ENCODE peak calls at places on chromosome 1, in ten cellular contexts. One of them, this sample, is unnamed.

GRCh38 chr1:111489604-111490003 is 13.8 kb downstream of the ADORA3 start:
- DNase-seq in mucosa of gallbladder: peak
- DNase-seq in stimulated activated CD8-positive, alpha-beta memory T cell treated with anti-CD3 and anti-CD28 coated beads, Interleukin-15, amount 100 ng/mL, for 4 hours: no peak
- DNase-seq in breast epithelium: no peak
- DNase-seq in CD8-positive, alpha-beta T cell: no peak
- DNase-seq in fibroblast of mammary gland: peak
- DNase-seq in NCI-H1092 treated with DMSO at 0.1 percent for 48 hours: no peak
- DNase-seq in NCI-H345: no peak
- DNase-seq in K562: no peak
- DNase-seq in cardiac septum: no peak
- DNase-seq in this sample: peak

GRCh38 chr1:216722841-216723240 is 388 bp downstream of the ESRRG start:
- DNase-seq in NCI-H1092 treated with DMSO at 0.1 percent for 48 hours: no peak
- DNase-seq in fibroblast of mammary gland: no peak
- DNase-seq in mucosa of gallbladder: no peak
- DNase-seq in stimulated activated CD8-positive, alpha-beta memory T cell treated with anti-CD3 and anti-CD28 coated beads, Interleukin-15, amount 100 ng/mL, for 4 hours: no peak
- DNase-seq in K562: no peak
- DNase-seq in breast epithelium: no peak
- DNase-seq in CD8-positive, alpha-beta T cell: no peak
- DNase-seq in cardiac septum: no peak
- DNase-seq in NCI-H345: peak
- DNase-seq in this sample: no peak

GRCh38 chr1:228408869-228409805 is 2.5 kb upstream of the TRIM11 start:
- DNase-seq in breast epithelium: no peak
- DNase-seq in stimulated activated CD8-positive, alpha-beta memory T cell treated with anti-CD3 and anti-CD28 coated beads, Interleukin-15, amount 100 ng/mL, for 4 hours: no peak
- DNase-seq in mucosa of gallbladder: no peak
- DNase-seq in K562: no peak
- DNase-seq in fibroblast of mammary gland: no peak
- DNase-seq in NCI-H1092 treated with DMSO at 0.1 percent for 48 hours: no peak
- DNase-seq in CD8-positive, alpha-beta T cell: no peak
- DNase-seq in NCI-H345: no peak
- DNase-seq in cardiac septum: peak
- DNase-seq in this sample: no peak

GRCh38 chr1:11893907-11894251 is 32.3 kb downstream of the KIAA2013 start:
- DNase-seq in mucosa of gallbladder: peak
- DNase-seq in CD8-positive, alpha-beta T cell: peak
- DNase-seq in stimulated activated CD8-positive, alpha-beta memory T cell treated with anti-CD3 and anti-CD28 coated beads, Interleukin-15, amount 100 ng/mL, for 4 hours: peak
- DNase-seq in NCI-H345: peak
- DNase-seq in breast epithelium: no peak
- DNase-seq in K562: peak
- DNase-seq in fibroblast of mammary gland: peak
- DNase-seq in NCI-H1092 treated with DMSO at 0.1 percent for 48 hours: peak
- DNase-seq in cardiac septum: peak
- DNase-seq in this sample: peak

GRCh38 chr1:113394043-113394862 is 3.9 kb downstream of the MAGI3 start:
- DNase-seq in NCI-H345: no peak
- DNase-seq in fibroblast of mammary gland: no peak
- DNase-seq in stimulated activated CD8-positive, alpha-beta memory T cell treated with anti-CD3 and anti-CD28 coated beads, Interleukin-15, amount 100 ng/mL, for 4 hours: no peak
- DNase-seq in cardiac septum: no peak
- DNase-seq in mucosa of gallbladder: no peak
- DNase-seq in NCI-H1092 treated with DMSO at 0.1 percent for 48 hours: no peak
- DNase-seq in breast epithelium: no peak
- DNase-seq in CD8-positive, alpha-beta T cell: no peak
- DNase-seq in K562: no peak
- DNase-seq in this sample: no peak

GRCh38 chr1:33918368-33918767 is 54.5 kb downstream of the HMGB4 start:
- DNase-seq in mucosa of gallbladder: no peak
- DNase-seq in K562: peak
- DNase-seq in cardiac septum: no peak
- DNase-seq in breast epithelium: no peak
- DNase-seq in NCI-H345: no peak
- DNase-seq in NCI-H1092 treated with DMSO at 0.1 percent for 48 hours: no peak
- DNase-seq in stimulated activated CD8-positive, alpha-beta memory T cell treated with anti-CD3 and anti-CD28 coated beads, Interleukin-15, amount 100 ng/mL, for 4 hours: no peak
- DNase-seq in CD8-positive, alpha-beta T cell: no peak
- DNase-seq in fibroblast of mammary gland: peak
- DNase-seq in this sample: peak

GRCh38 chr1:24503003-24503751 is 541 bp downstream of the RCAN3 start:
- DNase-seq in NCI-H345: peak
- DNase-seq in cardiac septum: no peak
- DNase-seq in stimulated activated CD8-positive, alpha-beta memory T cell treated with anti-CD3 and anti-CD28 coated beads, Interleukin-15, amount 100 ng/mL, for 4 hours: no peak
- DNase-seq in fibroblast of mammary gland: no peak
- DNase-seq in NCI-H1092 treated with DMSO at 0.1 percent for 48 hours: no peak
- DNase-seq in mucosa of gallbladder: no peak
- DNase-seq in breast epithelium: peak
- DNase-seq in CD8-positive, alpha-beta T cell: peak
- DNase-seq in K562: no peak
- DNase-seq in this sample: no peak

GRCh38 chr1:244864253-244865027 is at the start of gene HNRNPU:
- DNase-seq in NCI-H345: peak
- DNase-seq in K562: peak
- DNase-seq in stimulated activated CD8-positive, alpha-beta memory T cell treated with anti-CD3 and anti-CD28 coated beads, Interleukin-15, amount 100 ng/mL, for 4 hours: peak
- DNase-seq in CD8-positive, alpha-beta T cell: peak
- DNase-seq in mucosa of gallbladder: peak
- DNase-seq in breast epithelium: peak
- DNase-seq in NCI-H1092 treated with DMSO at 0.1 percent for 48 hours: peak
- DNase-seq in fibroblast of mammary gland: peak
- DNase-seq in cardiac septum: peak
- DNase-seq in this sample: peak

GRCh38 chr1:108125312-108126138 is 74.6 kb downstream of the SLC25A24 start:
- DNase-seq in K562: peak
- DNase-seq in fibroblast of mammary gland: peak
- DNase-seq in cardiac septum: peak
- DNase-seq in CD8-positive, alpha-beta T cell: peak
- DNase-seq in breast epithelium: peak
- DNase-seq in NCI-H1092 treated with DMSO at 0.1 percent for 48 hours: peak
- DNase-seq in NCI-H345: peak
- DNase-seq in stimulated activated CD8-positive, alpha-beta memory T cell treated with anti-CD3 and anti-CD28 coated beads, Interleukin-15, amount 100 ng/mL, for 4 hours: peak
- DNase-seq in mucosa of gallbladder: peak
- DNase-seq in this sample: peak

GRCh38 chr1:169300854-169301253 is 66.7 kb downstream of the NME7 start:
- DNase-seq in stimulated activated CD8-positive, alpha-beta memory T cell treated with anti-CD3 and anti-CD28 coated beads, Interleukin-15, amount 100 ng/mL, for 4 hours: no peak
- DNase-seq in cardiac septum: no peak
- DNase-seq in NCI-H345: no peak
- DNase-seq in fibroblast of mammary gland: no peak
- DNase-seq in K562: no peak
- DNase-seq in breast epithelium: no peak
- DNase-seq in NCI-H1092 treated with DMSO at 0.1 percent for 48 hours: no peak
- DNase-seq in mucosa of gallbladder: no peak
- DNase-seq in CD8-positive, alpha-beta T cell: no peak
- DNase-seq in this sample: no peak

GRCh38 chr1:198970919-198971318 is 332.1 kb downstream of the PTPRC start:
- DNase-seq in breast epithelium: no peak
- DNase-seq in CD8-positive, alpha-beta T cell: no peak
- DNase-seq in K562: no peak
- DNase-seq in NCI-H345: no peak
- DNase-seq in stimulated activated CD8-positive, alpha-beta memory T cell treated with anti-CD3 and anti-CD28 coated beads, Interleukin-15, amount 100 ng/mL, for 4 hours: no peak
- DNase-seq in cardiac septum: no peak
- DNase-seq in fibroblast of mammary gland: peak
- DNase-seq in NCI-H1092 treated with DMSO at 0.1 percent for 48 hours: no peak
- DNase-seq in mucosa of gallbladder: no peak
- DNase-seq in this sample: peak

GRCh38 chr1:203858055-203858454 is 3.3 kb upstream of the SNRPE start:
- DNase-seq in breast epithelium: no peak
- DNase-seq in CD8-positive, alpha-beta T cell: no peak
- DNase-seq in fibroblast of mammary gland: peak
- DNase-seq in NCI-H1092 treated with DMSO at 0.1 percent for 48 hours: no peak
- DNase-seq in mucosa of gallbladder: no peak
- DNase-seq in NCI-H345: no peak
- DNase-seq in stimulated activated CD8-positive, alpha-beta memory T cell treated with anti-CD3 and anti-CD28 coated beads, Interleukin-15, amount 100 ng/mL, for 4 hours: no peak
- DNase-seq in cardiac septum: no peak
- DNase-seq in K562: no peak
- DNase-seq in this sample: no peak

GRCh38 chr1:158013840-158014520 is 20.5 kb downstream of the KIRREL1 start:
- DNase-seq in NCI-H1092 treated with DMSO at 0.1 percent for 48 hours: no peak
- DNase-seq in CD8-positive, alpha-beta T cell: no peak
- DNase-seq in NCI-H345: no peak
- DNase-seq in stimulated activated CD8-positive, alpha-beta memory T cell treated with anti-CD3 and anti-CD28 coated beads, Interleukin-15, amount 100 ng/mL, for 4 hours: no peak
- DNase-seq in K562: no peak
- DNase-seq in fibroblast of mammary gland: no peak
- DNase-seq in mucosa of gallbladder: no peak
- DNase-seq in breast epithelium: no peak
- DNase-seq in cardiac septum: no peak
- DNase-seq in this sample: no peak

GRCh38 chr1:1758059-1758621 is 20.1 kb downstream of the NADK start:
- DNase-seq in fibroblast of mammary gland: no peak
- DNase-seq in mucosa of gallbladder: no peak
- DNase-seq in NCI-H1092 treated with DMSO at 0.1 percent for 48 hours: no peak
- DNase-seq in stimulated activated CD8-positive, alpha-beta memory T cell treated with anti-CD3 and anti-CD28 coated beads, Interleukin-15, amount 100 ng/mL, for 4 hours: no peak
- DNase-seq in breast epithelium: no peak
- DNase-seq in CD8-positive, alpha-beta T cell: no peak
- DNase-seq in K562: no peak
- DNase-seq in NCI-H345: no peak
- DNase-seq in cardiac septum: no peak
- DNase-seq in this sample: no peak

GRCh38 chr1:231376101-231376500 is 38.0 kb downstream of the SPRTN start:
- DNase-seq in breast epithelium: no peak
- DNase-seq in cardiac septum: no peak
- DNase-seq in NCI-H345: no peak
- DNase-seq in K562: no peak
- DNase-seq in mucosa of gallbladder: no peak
- DNase-seq in CD8-positive, alpha-beta T cell: no peak
- DNase-seq in fibroblast of mammary gland: peak
- DNase-seq in stimulated activated CD8-positive, alpha-beta memory T cell treated with anti-CD3 and anti-CD28 coated beads, Interleukin-15, amount 100 ng/mL, for 4 hours: no peak
- DNase-seq in NCI-H1092 treated with DMSO at 0.1 percent for 48 hours: no peak
- DNase-seq in this sample: no peak

GRCh38 chr1:204045430-204045829 is 27.5 kb upstream of the SOX13 start:
- DNase-seq in cardiac septum: peak
- DNase-seq in stimulated activated CD8-positive, alpha-beta memory T cell treated with anti-CD3 and anti-CD28 coated beads, Interleukin-15, amount 100 ng/mL, for 4 hours: no peak
- DNase-seq in breast epithelium: no peak
- DNase-seq in mucosa of gallbladder: no peak
- DNase-seq in K562: no peak
- DNase-seq in fibroblast of mammary gland: no peak
- DNase-seq in CD8-positive, alpha-beta T cell: no peak
- DNase-seq in NCI-H345: no peak
- DNase-seq in NCI-H1092 treated with DMSO at 0.1 percent for 48 hours: no peak
- DNase-seq in this sample: no peak

GRCh38 chr1:93607814-93608187 is 73.8 kb downstream of the BCAR3 start:
- DNase-seq in stimulated activated CD8-positive, alpha-beta memory T cell treated with anti-CD3 and anti-CD28 coated beads, Interleukin-15, amount 100 ng/mL, for 4 hours: no peak
- DNase-seq in CD8-positive, alpha-beta T cell: no peak
- DNase-seq in cardiac septum: no peak
- DNase-seq in fibroblast of mammary gland: peak
- DNase-seq in breast epithelium: no peak
- DNase-seq in K562: no peak
- DNase-seq in NCI-H1092 treated with DMSO at 0.1 percent for 48 hours: no peak
- DNase-seq in NCI-H345: no peak
- DNase-seq in mucosa of gallbladder: no peak
- DNase-seq in this sample: no peak

GRCh38 chr1:223486366-223486765 is 93.2 kb downstream of the CCDC185 start:
- DNase-seq in NCI-H1092 treated with DMSO at 0.1 percent for 48 hours: peak
- DNase-seq in fibroblast of mammary gland: no peak
- DNase-seq in cardiac septum: peak
- DNase-seq in stimulated activated CD8-positive, alpha-beta memory T cell treated with anti-CD3 and anti-CD28 coated beads, Interleukin-15, amount 100 ng/mL, for 4 hours: no peak
- DNase-seq in breast epithelium: no peak
- DNase-seq in CD8-positive, alpha-beta T cell: no peak
- DNase-seq in mucosa of gallbladder: no peak
- DNase-seq in K562: no peak
- DNase-seq in NCI-H345: peak
- DNase-seq in this sample: no peak

GRCh38 chr1:94335950-94336349 is 82.2 kb upstream of the ABCD3 start:
- DNase-seq in CD8-positive, alpha-beta T cell: no peak
- DNase-seq in NCI-H345: peak
- DNase-seq in K562: peak
- DNase-seq in cardiac septum: no peak
- DNase-seq in mucosa of gallbladder: peak
- DNase-seq in stimulated activated CD8-positive, alpha-beta memory T cell treated with anti-CD3 and anti-CD28 coated beads, Interleukin-15, amount 100 ng/mL, for 4 hours: no peak
- DNase-seq in NCI-H1092 treated with DMSO at 0.1 percent for 48 hours: peak
- DNase-seq in breast epithelium: peak
- DNase-seq in fibroblast of mammary gland: peak
- DNase-seq in this sample: peak

GRCh38 chr1:151970641-151971040 is 23.0 kb downstream of the S100A10 start:
- DNase-seq in mucosa of gallbladder: no peak
- DNase-seq in cardiac septum: no peak
- DNase-seq in breast epithelium: no peak
- DNase-seq in stimulated activated CD8-positive, alpha-beta memory T cell treated with anti-CD3 and anti-CD28 coated beads, Interleukin-15, amount 100 ng/mL, for 4 hours: no peak
- DNase-seq in NCI-H1092 treated with DMSO at 0.1 percent for 48 hours: no peak
- DNase-seq in CD8-positive, alpha-beta T cell: no peak
- DNase-seq in NCI-H345: no peak
- DNase-seq in fibroblast of mammary gland: peak
- DNase-seq in K562: peak
- DNase-seq in this sample: no peak

GRCh38 chr1:154583691-154584212 is 16.2 kb downstream of the CHRNB2 start:
- DNase-seq in breast epithelium: no peak
- DNase-seq in fibroblast of mammary gland: peak
- DNase-seq in cardiac septum: no peak
- DNase-seq in CD8-positive, alpha-beta T cell: no peak
- DNase-seq in mucosa of gallbladder: peak
- DNase-seq in NCI-H1092 treated with DMSO at 0.1 percent for 48 hours: no peak
- DNase-seq in NCI-H345: peak
- DNase-seq in K562: no peak
- DNase-seq in stimulated activated CD8-positive, alpha-beta memory T cell treated with anti-CD3 and anti-CD28 coated beads, Interleukin-15, amount 100 ng/mL, for 4 hours: no peak
- DNase-seq in this sample: no peak

GRCh38 chr1:41313661-41314131 is 47.5 kb upstream of the FOXO6 start:
- DNase-seq in K562: peak
- DNase-seq in cardiac septum: no peak
- DNase-seq in mucosa of gallbladder: no peak
- DNase-seq in NCI-H1092 treated with DMSO at 0.1 percent for 48 hours: peak
- DNase-seq in CD8-positive, alpha-beta T cell: no peak
- DNase-seq in breast epithelium: no peak
- DNase-seq in stimulated activated CD8-positive, alpha-beta memory T cell treated with anti-CD3 and anti-CD28 coated beads, Interleukin-15, amount 100 ng/mL, for 4 hours: no peak
- DNase-seq in fibroblast of mammary gland: peak
- DNase-seq in NCI-H345: no peak
- DNase-seq in this sample: peak

GRCh38 chr1:58104960-58105359 is 441.6 kb downstream of the OMA1 start:
- DNase-seq in cardiac septum: no peak
- DNase-seq in K562: no peak
- DNase-seq in NCI-H345: no peak
- DNase-seq in fibroblast of mammary gland: no peak
- DNase-seq in stimulated activated CD8-positive, alpha-beta memory T cell treated with anti-CD3 and anti-CD28 coated beads, Interleukin-15, amount 100 ng/mL, for 4 hours: no peak
- DNase-seq in CD8-positive, alpha-beta T cell: no peak
- DNase-seq in NCI-H1092 treated with DMSO at 0.1 percent for 48 hours: no peak
- DNase-seq in breast epithelium: no peak
- DNase-seq in mucosa of gallbladder: no peak
- DNase-seq in this sample: peak

GRCh38 chr1:210747890-210748289 is 386.1 kb downstream of the KCNH1 start:
- DNase-seq in stimulated activated CD8-positive, alpha-beta memory T cell treated with anti-CD3 and anti-CD28 coated beads, Interleukin-15, amount 100 ng/mL, for 4 hours: no peak
- DNase-seq in cardiac septum: no peak
- DNase-seq in CD8-positive, alpha-beta T cell: no peak
- DNase-seq in NCI-H345: no peak
- DNase-seq in breast epithelium: no peak
- DNase-seq in K562: no peak
- DNase-seq in fibroblast of mammary gland: no peak
- DNase-seq in mucosa of gallbladder: no peak
- DNase-seq in NCI-H1092 treated with DMSO at 0.1 percent for 48 hours: no peak
- DNase-seq in this sample: no peak

GRCh38 chr1:46190539-46190938 is 7.7 kb downstream of the POMGNT1 start:
- DNase-seq in CD8-positive, alpha-beta T cell: no peak
- DNase-seq in breast epithelium: no peak
- DNase-seq in NCI-H1092 treated with DMSO at 0.1 percent for 48 hours: no peak
- DNase-seq in stimulated activated CD8-positive, alpha-beta memory T cell treated with anti-CD3 and anti-CD28 coated beads, Interleukin-15, amount 100 ng/mL, for 4 hours: no peak
- DNase-seq in NCI-H345: no peak
- DNase-seq in cardiac septum: no peak
- DNase-seq in mucosa of gallbladder: no peak
- DNase-seq in K562: no peak
- DNase-seq in fibroblast of mammary gland: no peak
- DNase-seq in this sample: no peak

GRCh38 chr1:61606448-61607312 is 118.3 kb downstream of the TM2D1 start:
- DNase-seq in cardiac septum: no peak
- DNase-seq in K562: no peak
- DNase-seq in stimulated activated CD8-positive, alpha-beta memory T cell treated with anti-CD3 and anti-CD28 coated beads, Interleukin-15, amount 100 ng/mL, for 4 hours: no peak
- DNase-seq in breast epithelium: peak
- DNase-seq in NCI-H345: no peak
- DNase-seq in CD8-positive, alpha-beta T cell: no peak
- DNase-seq in mucosa of gallbladder: peak
- DNase-seq in NCI-H1092 treated with DMSO at 0.1 percent for 48 hours: no peak
- DNase-seq in fibroblast of mammary gland: peak
- DNase-seq in this sample: no peak

GRCh38 chr1:227890451-227891222 is 57.1 kb downstream of the WNT9A start:
- DNase-seq in NCI-H345: no peak
- DNase-seq in K562: no peak
- DNase-seq in NCI-H1092 treated with DMSO at 0.1 percent for 48 hours: no peak
- DNase-seq in cardiac septum: no peak
- DNase-seq in stimulated activated CD8-positive, alpha-beta memory T cell treated with anti-CD3 and anti-CD28 coated beads, Interleukin-15, amount 100 ng/mL, for 4 hours: no peak
- DNase-seq in mucosa of gallbladder: peak
- DNase-seq in fibroblast of mammary gland: no peak
- DNase-seq in breast epithelium: no peak
- DNase-seq in CD8-positive, alpha-beta T cell: peak
- DNase-seq in this sample: no peak

This sample was measured in OCI-M1.